ENCODE peak calls at places on chromosomes 12 and 14, in nine cellular contexts. D, Y, S, L, X, C, B, W and P are unnamed samples.

GRCh38 chr14:31968912-31969311 is 108.2 kb upstream of the ARHGAP5 start:
- DNase-seq in D (no peak), Y (no peak), S (no peak), L (no peak), X (no peak), C (no peak), B (no peak), W (no peak), P (no peak)

GRCh38 chr12:126389961-126390360 is 1324.7 kb downstream of the AACS start:
- DNase-seq in D (no peak), Y (no peak), S (no peak), L (no peak), X (no peak), C (no peak), B (no peak), W (peak), P (no peak)

GRCh38 chr12:67161322-67161918 is 107.7 kb upstream of the CAND1 start:
- DNase-seq in D (peak), Y (no peak), S (peak), L (peak), X (peak), C (no peak), B (no peak), W (peak), P (no peak)

GRCh38 chr12:92602476-92602875 is 100.3 kb upstream of the PLEKHG7 start:
- DNase-seq in D (peak), Y (peak), S (no peak), L (peak), X (peak), C (peak), B (peak), W (peak), P (no peak)

GRCh38 chr12:25705256-25705655 is 152.2 kb upstream of the LMNTD1 start:
- DNase-seq in D (no peak), Y (no peak), S (no peak), L (no peak), X (peak), C (no peak), B (no peak), W (no peak), P (no peak)

GRCh38 chr12:117732761-117733160 is 236.0 kb downstream of the KSR2 start:
- DNase-seq in D (no peak), Y (no peak), S (no peak), L (no peak), X (no peak), C (no peak), B (no peak), W (no peak), P (no peak)

GRCh38 chr14:39102969-39103957 is at the start of gene SEC23A:
- DNase-seq in D (peak), Y (peak), S (peak), L (peak), X (peak), C (peak), B (peak), W (peak), P (no peak)

GRCh38 chr12:118548887-118549286 is 172.5 kb downstream of the SUDS3 start:
- DNase-seq in D (no peak), Y (no peak), S (no peak), L (no peak), X (no peak), C (no peak), B (no peak), W (no peak), P (peak)

GRCh38 chr12:27333311-27334009 is 824 bp downstream of the BMAL2 start:
- DNase-seq in D (peak), Y (no peak), S (peak), L (peak), X (no peak), C (no peak), B (no peak), W (no peak), P (no peak)

GRCh38 chr12:55996715-55997534 is at the start of gene SUOX:
- DNase-seq in D (peak), Y (peak), S (peak), L (peak), X (peak), C (peak), B (peak), W (peak), P (peak)

GRCh38 chr14:61563880-61564622 is 131.3 kb upstream of the HIF1A start:
- DNase-seq in D (no peak), Y (no peak), S (no peak), L (no peak), X (no peak), C (no peak), B (no peak), W (no peak), P (no peak)

GRCh38 chr14:75432406-75432805 is 4.6 kb downstream of the JDP2 start:
- DNase-seq in D (no peak), Y (no peak), S (no peak), L (no peak), X (no peak), C (no peak), B (no peak), W (no peak), P (no peak)

GRCh38 chr12:117564885-117565284 is 203.5 kb upstream of the NOS1 start:
- DNase-seq in D (peak), Y (no peak), S (no peak), L (no peak), X (no peak), C (no peak), B (no peak), W (no peak), P (no peak)

GRCh38 chr12:48815281-48816110 is 2.8 kb upstream of the CACNB3 start:
- DNase-seq in D (peak), Y (peak), S (no peak), L (peak), X (peak), C (no peak), B (peak), W (peak), P (no peak)

GRCh38 chr14:104795781-104796681 is 483 bp upstream of the AKT1 start:
- DNase-seq in D (peak), Y (no peak), S (peak), L (no peak), X (peak), C (no peak), B (no peak), W (no peak), P (no peak)

GRCh38 chr14:51576112-51576420 is 75.6 kb upstream of the FRMD6 start:
- DNase-seq in D (peak), Y (no peak), S (no peak), L (no peak), X (peak), C (no peak), B (no peak), W (peak), P (no peak)

GRCh38 chr14:70333289-70333688 is 26.2 kb downstream of the COX16 start:
- DNase-seq in D (no peak), Y (no peak), S (no peak), L (no peak), X (no peak), C (no peak), B (no peak), W (no peak), P (no peak)

GRCh38 chr12:120851939-120852338 is 52.2 kb downstream of the SPPL3 start:
- DNase-seq in D (no peak), Y (no peak), S (no peak), L (no peak), X (no peak), C (no peak), B (no peak), W (no peak), P (no peak)

GRCh38 chr12:89352242-89352491 is 134 bp downstream of the DUSP6 start:
- DNase-seq in D (no peak), Y (no peak), S (no peak), L (no peak), X (no peak), C (no peak), B (no peak), W (no peak), P (no peak)

GRCh38 chr12:89354630-89354931 is 2.3 kb upstream of the DUSP6 start:
- DNase-seq in D (peak), Y (no peak), S (no peak), L (no peak), X (peak), C (no peak), B (no peak), W (no peak), P (no peak)

GRCh38 chr12:89352492-89353187 is at the start of gene DUSP6:
- DNase-seq in D (peak), Y (peak), S (peak), L (peak), X (peak), C (peak), B (peak), W (peak), P (peak)

GRCh38 chr12:89353823-89354629 is 1.7 kb upstream of the DUSP6 start:
- DNase-seq in D (peak), Y (no peak), S (peak), L (peak), X (peak), C (no peak), B (no peak), W (peak), P (no peak)

GRCh38 chr12:89353188-89353822 is 1.0 kb upstream of the DUSP6 start:
- DNase-seq in D (peak), Y (no peak), S (peak), L (no peak), X (peak), C (no peak), B (no peak), W (peak), P (no peak)
- H3K4me3 ChIP-seq in D (peak), Y (peak), S (peak), L (peak), X (peak), C (peak), B (peak), W (peak), P (peak)

DNA sequence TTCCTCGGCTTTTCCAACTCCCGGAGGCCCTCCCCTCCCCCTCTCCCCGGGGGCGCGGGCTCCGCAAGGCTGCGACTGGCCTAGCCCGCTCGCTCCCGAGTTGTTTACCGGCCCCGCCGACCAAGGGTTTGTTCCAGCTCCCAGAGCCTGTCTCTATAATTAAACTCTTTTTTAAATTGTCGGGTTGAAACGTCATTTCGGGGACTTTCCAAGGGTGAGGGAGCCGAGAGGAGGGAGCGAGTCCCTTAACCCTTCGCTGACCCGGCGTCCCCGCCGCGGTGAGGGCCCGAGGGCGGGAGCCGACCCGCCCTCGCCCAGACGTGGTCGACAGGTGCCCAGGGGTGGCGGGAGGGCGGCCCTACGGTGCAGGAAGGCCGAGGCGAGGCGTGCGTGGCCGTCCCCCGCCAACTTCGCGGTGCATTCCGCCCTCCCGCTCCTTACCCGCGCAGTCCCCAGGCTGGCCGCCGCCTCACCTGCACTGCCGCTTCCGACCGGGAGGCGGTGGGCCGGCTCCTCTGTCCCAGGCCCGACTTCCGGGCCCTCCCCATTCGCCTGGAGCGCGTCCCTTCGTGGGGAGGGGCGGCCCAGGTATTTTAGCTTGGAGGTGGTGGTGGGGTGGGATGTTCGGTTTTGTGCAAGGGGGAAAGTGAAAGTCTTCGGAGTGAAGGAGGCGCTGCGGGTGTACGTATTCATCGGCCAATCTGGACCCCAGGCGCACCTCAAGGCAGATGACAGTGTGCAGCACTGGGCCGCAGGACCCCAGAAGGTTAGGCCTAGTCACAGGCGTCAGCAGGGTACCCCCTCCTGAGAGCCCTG is 2.9 kb upstream of the ZFP36L1 start:
- DNase-seq in D (peak), Y (no peak), S (peak), L (peak), X (peak), C (no peak), B (no peak), W (peak), P (no peak)
- TF ChIP-seq CTCF in D (peak), Y (peak), S (peak), L (peak), X (peak), C (peak), B (peak), W (peak), P (peak)

DNA sequence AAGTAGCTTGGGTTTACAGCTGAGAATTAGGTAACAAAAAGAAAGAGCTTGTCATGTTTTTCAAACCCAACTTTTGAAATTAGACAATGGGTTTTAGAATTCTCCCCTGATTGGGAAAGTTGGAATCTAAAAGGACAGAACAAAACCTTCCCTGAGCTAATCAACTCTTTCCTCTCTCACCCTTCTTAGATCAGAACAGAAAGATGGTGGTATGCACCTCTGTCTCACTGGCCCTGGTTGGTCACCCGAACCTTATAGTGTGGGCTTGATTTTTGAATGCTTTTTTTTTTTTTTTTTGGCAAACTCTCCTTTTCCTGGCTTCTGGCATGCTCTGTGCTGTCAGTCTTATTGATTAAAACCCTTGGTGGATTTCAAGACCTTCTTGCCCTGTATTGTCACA is 251.2 kb upstream of the RMST start:
- DNase-seq in D (no peak), Y (no peak), S (no peak), L (no peak), X (no peak), C (no peak), B (no peak), W (no peak), P (no peak)
- H3K4me3 ChIP-seq in D (no peak), Y (no peak), S (no peak), L (no peak), X (no peak), C (no peak), B (no peak), W (no peak), P (no peak)

DNA sequence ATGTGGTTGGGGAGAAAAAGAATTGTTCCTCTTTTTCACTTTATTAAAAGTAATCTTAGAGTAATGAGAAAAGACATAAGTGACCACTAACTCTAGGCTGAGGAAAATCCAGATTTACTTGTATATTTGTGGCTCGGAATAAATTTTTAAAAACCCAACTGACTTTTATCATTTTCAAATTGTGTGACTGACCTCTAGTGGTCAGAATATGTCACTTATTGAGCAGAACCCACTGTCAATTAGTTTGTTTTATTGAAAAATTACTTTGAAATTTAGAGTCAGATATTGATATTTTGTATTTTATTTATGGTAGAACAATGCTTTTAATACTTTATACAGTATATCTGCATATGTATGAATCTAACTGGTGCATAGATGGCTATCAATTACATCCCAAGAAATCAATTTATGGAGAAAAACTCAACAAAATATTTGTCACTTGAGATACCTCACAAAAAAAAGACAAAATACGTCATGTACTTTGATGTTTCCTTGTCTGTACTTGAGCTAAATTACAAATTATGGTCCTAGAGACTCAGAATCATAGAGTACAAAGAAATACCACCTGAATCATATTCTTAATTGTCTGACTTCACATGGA is 229.4 kb downstream of the CNTN1 start:
- DNase-seq in D (peak), Y (no peak), S (no peak), L (no peak), X (peak), C (no peak), B (peak), W (no peak), P (no peak)
- TF ChIP-seq CTCF in D (peak), Y (peak), S (peak), L (peak), X (peak), C (peak), B (peak), W (peak), P (peak)

DNA sequence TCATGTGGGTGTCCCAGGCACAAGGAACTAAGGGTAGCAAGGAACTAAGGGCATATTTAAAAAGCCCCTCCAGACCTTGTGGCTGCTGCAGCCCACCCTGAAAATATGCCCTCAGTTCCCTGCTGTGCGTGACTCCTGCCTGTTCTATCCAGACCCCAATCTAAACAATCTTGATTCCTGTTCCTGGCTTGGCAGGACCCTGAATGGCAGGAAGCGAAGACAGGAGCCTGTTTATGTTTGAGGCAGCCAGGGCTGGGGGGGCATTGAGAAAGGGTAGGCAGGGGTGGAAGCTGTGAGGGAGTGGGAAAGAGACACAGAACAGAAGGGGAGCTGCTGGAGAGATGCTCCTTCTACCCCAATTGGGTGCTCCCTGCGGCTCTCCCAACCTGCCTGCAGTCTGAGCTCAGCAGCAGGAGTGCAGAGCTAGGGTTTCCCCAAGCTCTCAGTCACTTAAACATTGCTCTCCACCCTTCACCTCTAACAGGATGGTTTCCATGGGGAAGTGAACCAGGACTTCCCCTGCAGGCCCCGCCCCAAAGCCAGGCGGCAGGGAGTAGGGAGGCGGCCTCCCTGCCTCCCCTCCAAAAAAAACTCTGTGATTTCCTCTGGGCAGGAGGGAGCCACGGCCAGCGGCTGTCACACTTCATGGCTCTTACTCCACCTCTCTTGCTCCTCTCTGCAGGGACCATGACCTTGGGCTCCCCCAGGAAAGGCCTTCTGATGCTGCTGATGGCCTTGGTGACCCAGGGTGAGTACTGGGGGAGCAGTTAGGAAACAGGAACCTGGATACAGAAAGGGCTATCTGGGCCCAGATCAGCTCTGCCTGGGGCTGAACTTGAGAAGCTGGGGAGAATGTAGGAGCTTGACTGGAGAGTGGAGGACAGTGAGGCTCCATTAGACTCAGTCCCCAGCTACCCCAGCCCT is 4.7 kb downstream of the ACVRL1 start:
- DNase-seq in D (no peak), Y (no peak), S (no peak), L (no peak), X (peak), C (no peak), B (no peak), W (no peak), P (no peak)
- H3K4me3 ChIP-seq in D (no peak), Y (peak), S (no peak), L (no peak), X (no peak), C (no peak), B (no peak), W (no peak), P (no peak)

DNA sequence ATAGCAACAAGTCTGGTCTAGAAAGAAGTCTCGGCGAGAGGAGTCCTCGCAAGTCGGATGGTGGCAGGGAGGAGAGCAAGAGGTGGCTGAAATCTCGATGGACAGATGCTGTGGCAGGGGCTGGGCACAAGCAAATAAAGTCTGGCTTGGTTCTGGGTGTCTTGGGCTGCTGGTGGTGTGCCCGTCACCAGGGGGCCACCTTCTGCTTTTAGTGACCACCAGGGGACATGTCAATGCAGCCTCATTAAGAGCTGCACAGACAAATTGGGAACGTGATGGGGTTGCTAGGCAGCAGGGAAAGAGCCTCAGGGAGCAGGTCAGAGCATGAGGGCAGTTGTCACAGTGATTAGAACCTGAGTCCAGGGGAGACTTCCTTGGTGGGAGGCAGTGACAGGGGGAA is 43.9 kb downstream of the LRRC74A start:
- DNase-seq in D (no peak), Y (no peak), S (no peak), L (no peak), X (no peak), C (no peak), B (no peak), W (no peak), P (no peak)
- TF ChIP-seq CTCF in D (peak), Y (peak), S (peak), L (peak), X (peak), C (no peak), B (no peak), W (peak), P (no peak)

DNA sequence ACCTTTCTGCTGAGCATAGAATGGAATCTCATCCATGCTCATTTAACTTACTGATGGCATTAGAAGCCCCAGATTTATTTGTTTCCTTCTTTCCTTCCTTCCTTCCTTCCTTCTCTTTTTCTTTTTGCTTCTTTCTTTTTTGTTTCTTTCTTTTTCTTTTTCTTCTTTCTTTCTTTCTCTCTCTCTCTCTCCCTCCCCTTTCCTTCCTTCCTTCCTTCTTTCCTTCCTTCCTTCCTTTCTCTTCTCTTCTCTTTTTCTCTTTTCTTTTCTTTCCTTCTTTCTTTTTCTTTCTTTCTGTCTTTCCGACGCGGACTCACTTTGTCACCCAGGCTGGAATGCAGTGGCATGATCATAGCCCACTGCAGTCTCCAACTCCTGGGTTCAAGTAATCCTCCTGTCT is 55.9 kb downstream of the C12orf75 start:
- DNase-seq in D (no peak), Y (no peak), S (no peak), L (no peak), X (no peak), C (no peak), B (no peak), W (no peak), P (no peak)
- H3K4me3 ChIP-seq in D (no peak), Y (no peak), S (no peak), L (no peak), X (no peak), C (no peak), B (no peak), W (no peak), P (no peak)